ENCODE peak calls at places on chromosomes 4 and X, in four cellular contexts. N, V, E and P are unnamed samples.

GRCh38 chr4:116122131-116122530 is 963.2 kb downstream of the TRAM1L1 start:
- DNase-seq in E (no peak), N (no peak), V (no peak), P (no peak)

GRCh38 chr4:138414202-138414601 is 172.1 kb upstream of the SLC7A11 start:
- DNase-seq in N (no peak), E (no peak), V (no peak), P (no peak)

GRCh38 chr4:174318829-174319764 is 35.4 kb downstream of the CEP44 start:
- DNase-seq in V (no peak), E (no peak), N (no peak), P (no peak)

GRCh38 chr4:77152421-77152820 is 4.6 kb upstream of the CCNG2 start:
- DNase-seq in N (no peak), V (no peak), E (peak; percentile 22), P (no peak)

GRCh38 chr4:140296335-140296753 is 77.1 kb upstream of the SCOC start:
- DNase-seq in E (peak; percentile 25), N (peak; percentile 43), V (peak; percentile 82), P (no peak)

GRCh38 chr4:162408309-162408708 is 244.5 kb upstream of the FSTL5 start:
- DNase-seq in V (no peak), E (no peak), N (no peak), P (no peak)

GRCh38 chr4:2787230-2788100 is 5.4 kb upstream of the SH3BP2 start:
- DNase-seq in N (no peak), V (no peak), E (no peak), P (no peak)

GRCh38 chrX:56738670-56739069 is 9.6 kb downstream of the NBDY start:
- DNase-seq in N (no peak), V (no peak), E (no peak), P (no peak)

GRCh38 chr4:106670911-106671310 is 302.3 kb upstream of the GIMD1 start:
- DNase-seq in E (no peak), N (no peak), V (no peak), P (no peak)

GRCh38 chrX:74220277-74220676 is 83.7 kb upstream of the ZCCHC13 start:
- DNase-seq in E (no peak), N (no peak), V (no peak), P (no peak)

GRCh38 chrX:47633671-47634590 is 4.2 kb upstream of the CFP start:
- DNase-seq in E (no peak), V (no peak), N (no peak), P (no peak)

GRCh38 chr4:83191026-83191425 is 76.5 kb upstream of the PLAC8 start:
- DNase-seq in N (no peak), V (no peak), E (no peak), P (no peak)

GRCh38 chr4:122107680-122108079 is 44.5 kb upstream of the BLTP1 start:
- DNase-seq in E (no peak), N (no peak), V (no peak), P (no peak)

GRCh38 chr4:170090667-170091052 is 904 bp upstream of the AADAT start:
- DNase-seq in V (no peak), N (no peak), E (no peak), P (no peak)

GRCh38 chr4:175308236-175308635 is 390.1 kb downstream of the ADAM29 start:
- DNase-seq in V (no peak), N (no peak), E (no peak), P (no peak)

GRCh38 chr4:173745765-173746164 is 215.7 kb upstream of the HAND2 start:
- DNase-seq in V (no peak), E (no peak), N (no peak), P (no peak)

GRCh38 chr4:24105183-24106039 is 215.6 kb upstream of the PPARGC1A start:
- DNase-seq in N (no peak), V (peak; percentile 80), E (no peak), P (no peak)

GRCh38 chr4:79284893-79285292 is 41.0 kb downstream of the NAA11 start:
- DNase-seq in E (no peak), N (no peak), V (no peak), P (no peak)
- TF ChIP-seq CTCF in E (no peak), N (no peak), V (no peak), P (no peak)

GRCh38 chr4:15001248-15001824 is 945 bp upstream of the CPEB2 start:
- DNase-seq in V (peak; percentile 86), E (peak; percentile 46), N (peak; percentile 78), P (peak; percentile 18)
- TF ChIP-seq CTCF in V (no peak), E (no peak), N (no peak), P (no peak)

GRCh38 chr4:167867191-167867590 is 225.1 kb upstream of the ANXA10 start:
- DNase-seq in V (no peak), E (no peak), N (no peak), P (no peak)

GRCh38 chr4:167873536-167873935 is 218.8 kb upstream of the ANXA10 start:
- DNase-seq in N (no peak), V (no peak), E (no peak), P (no peak)

GRCh38 chr4:167868163-167868562 is 224.2 kb upstream of the ANXA10 start:
- DNase-seq in E (no peak), N (no peak), V (no peak), P (no peak)
- TF ChIP-seq CTCF in E (no peak), N (no peak), V (no peak), P (no peak)

DNA sequence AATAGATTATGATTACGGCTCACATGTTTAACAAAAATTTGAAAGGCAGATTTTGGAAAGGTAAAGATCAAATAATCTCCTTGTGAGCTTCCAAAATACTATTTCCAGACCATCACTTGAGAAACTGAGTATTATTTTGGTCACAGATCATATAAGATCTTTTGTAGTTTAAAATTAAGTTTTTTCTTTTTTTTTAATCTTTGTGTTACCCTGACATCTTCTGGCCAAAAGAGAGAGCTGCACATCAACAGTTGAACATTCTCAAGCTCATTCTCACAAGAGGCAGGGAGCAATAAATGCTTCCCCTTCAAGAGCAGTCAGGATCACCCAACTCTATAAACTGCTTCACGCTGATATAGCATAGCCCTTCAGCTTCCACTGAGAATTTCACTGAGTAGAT is 15.9 kb downstream of the TMEM192 start:
- DNase-seq in N (no peak), V (peak; percentile 5), E (no peak), P (no peak)
- TF ChIP-seq CTCF in N (no peak), V (peak; percentile 50), E (peak; percentile 65), P (peak; percentile 79)

DNA sequence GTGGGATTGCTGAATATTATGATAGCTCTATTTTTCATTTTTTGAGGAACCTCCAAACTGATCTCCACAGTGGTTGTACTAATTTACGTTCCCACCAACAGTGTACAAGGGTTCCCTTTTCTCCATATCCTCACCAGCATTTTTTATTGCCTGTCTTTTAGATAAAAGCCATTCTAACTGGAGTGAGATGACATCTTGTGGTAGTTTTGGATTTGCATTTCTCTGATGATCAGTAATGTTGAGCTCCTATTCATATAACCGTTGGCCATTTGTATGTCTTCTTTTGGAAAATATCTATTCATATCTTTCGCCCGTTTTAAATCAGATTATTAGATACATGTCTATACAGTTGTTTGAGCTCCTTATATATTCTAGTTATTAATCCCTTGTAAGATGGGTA is 101.8 kb downstream of the RASGEF1B start:
- DNase-seq in E (no peak), N (no peak), V (no peak), P (no peak)
- TF ChIP-seq CTCF in E (no peak), N (no peak), V (peak; percentile 35), P (no peak)

GRCh38 chrX:70995338-70995737 is 64.4 kb upstream of the SLC7A3 start:
- DNase-seq in E (no peak), V (no peak), N (no peak), P (no peak)
- TF ChIP-seq CTCF in E (no peak), V (no peak), N (no peak), P (no peak)

GRCh38 chr4:153314915-153315314 is 29.6 kb upstream of the MND1 start:
- DNase-seq in V (no peak), N (no peak), E (no peak), P (no peak)
- TF ChIP-seq CTCF in V (no peak), N (no peak), E (no peak), P (no peak)

GRCh38 chr4:123449362-123449761 is 52.8 kb downstream of the SPRY1 start:
- DNase-seq in E (no peak), V (no peak), N (no peak), P (no peak)
- TF ChIP-seq CTCF in E (no peak), V (no peak), N (no peak), P (no peak)